ENCODE peak calls at places on chromosomes 12 and 14, in ten cellular contexts. F is upper lobe of right lung; B is epithelial cell of esophagus; V is GM20000; R is T-helper 2 cell; O is hippocampal formation; P is NCI-H2171; Z is NCI-H748 treated with DMSO at 0.1 percent for 48 hours; C is stimulated activated CD4-positive, alpha-beta T cell treated with anti-CD3 and anti-CD28 coated beads, Interleukin-15, amount 100 ng/mL, for 24 hours; M is AG08396. L is an unnamed sample.
A peak's percentile ranks its signal among the peaks of the same experiment; 100 is the strongest.

GRCh38 chr12:98895086-98895651 is 250.1 kb downstream of the APAF1 start:
- DNase-seq in C (peak; percentile 5), F (no peak), R (no peak), Z (no peak), B (no peak), V (no peak), P (peak; percentile 50), O (peak; percentile 62), M (no peak), L (no peak)

GRCh38 chr14:68458840-68459469 is 333.9 kb downstream of the ZFP36L1 start:
- DNase-seq in F (peak; percentile 66), B (peak; percentile 87), R (no peak), P (peak; percentile 50), C (no peak), M (peak; percentile 36), V (no peak), O (no peak), Z (no peak), L (peak; percentile 45)

GRCh38 chr14:103372552-103373304 is 12.5 kb upstream of the MARK3 start:
- DNase-seq in O (no peak), P (no peak), C (peak; percentile 34), V (no peak), F (no peak), B (peak; percentile 99), R (no peak), M (peak; percentile 92), Z (no peak), L (no peak)

GRCh38 chr12:123916729-123917128 is 55.9 kb downstream of the CCDC92 start:
- DNase-seq in P (no peak), R (no peak), B (peak; percentile 83), C (peak; percentile 77), F (no peak), O (no peak), V (no peak), M (no peak), Z (no peak), L (no peak)

GRCh38 chr14:105093426-105094192 is 28.4 kb upstream of the GPR132 start:
- DNase-seq in O (no peak), R (no peak), B (peak; percentile 79), C (peak; percentile 92), P (no peak), F (peak; percentile 94), M (peak; percentile 88), V (peak; percentile 94), Z (peak; percentile 47), L (no peak)

GRCh38 chr12:26179829-26180228 is 15.5 kb upstream of the SSPN start:
- DNase-seq in Z (peak; percentile 10), V (no peak), B (no peak), C (no peak), P (no peak), R (no peak), M (no peak), F (no peak), O (no peak), L (no peak)

GRCh38 chr12:2667716-2668440 is 126.9 kb upstream of the FKBP4 start:
- DNase-seq in C (no peak), R (no peak), V (no peak), B (no peak), O (no peak), F (peak; percentile 8), Z (no peak), M (no peak), P (no peak), L (no peak)

GRCh38 chr12:94401326-94401725 is 58.3 kb downstream of the CEP83 start:
- DNase-seq in B (no peak), P (no peak), C (no peak), Z (no peak), M (no peak), V (no peak), F (no peak), O (no peak), R (no peak), L (no peak)

GRCh38 chr14:65940056-65940735 is 527.7 kb downstream of the FUT8 start:
- DNase-seq in O (no peak), C (peak; percentile 50), V (peak; percentile 29), P (peak; percentile 11), Z (peak; percentile 56), R (no peak), M (no peak), F (no peak), B (peak; percentile 28), L (no peak)

GRCh38 chr14:71403673-71404072 is 496.4 kb downstream of the PCNX1 start:
- DNase-seq in Z (no peak), B (peak; percentile 70), C (peak; percentile 22), P (no peak), R (no peak), M (no peak), F (no peak), O (no peak), V (peak; percentile 27), L (no peak)

GRCh38 chr14:82451675-82452074 is 918.0 kb upstream of the SEL1L start:
- DNase-seq in C (no peak), Z (no peak), P (no peak), F (no peak), R (no peak), V (no peak), O (no peak), B (no peak), M (no peak), L (no peak)

GRCh38 chr12:1277905-1278304 is 286.9 kb downstream of the ERC1 start:
- DNase-seq in F (no peak), R (no peak), B (no peak), C (no peak), Z (no peak), M (no peak), O (no peak), V (no peak), P (peak; percentile 33), L (no peak)

GRCh38 chr14:34951286-34951685 is 31.5 kb upstream of the SRP54 start:
- DNase-seq in C (no peak), O (no peak), V (no peak), R (no peak), M (no peak), Z (no peak), B (no peak), P (no peak), F (no peak), L (no peak)

GRCh38 chr12:73226585-73226984 is 954.4 kb downstream of the TRHDE start:
- DNase-seq in R (no peak), M (no peak), P (no peak), O (no peak), C (no peak), B (no peak), Z (no peak), F (no peak), V (no peak), L (no peak)

GRCh38 chr12:104573-105081 is 38.1 kb downstream of the IQSEC3 start:
- DNase-seq in O (no peak), C (peak; percentile 25), M (no peak), R (no peak), P (peak; percentile 99), F (no peak), V (no peak), B (no peak), Z (peak; percentile 59), L (no peak)

GRCh38 chr12:104130760-104131159 is 7.2 kb downstream of the NFYB start:
- DNase-seq in O (no peak), C (no peak), P (no peak), R (no peak), B (no peak), M (no peak), Z (no peak), V (no peak), F (no peak), L (no peak)

GRCh38 chr14:59882957-59883356 is 12.4 kb upstream of the RTN1 start:
- DNase-seq in P (no peak), V (no peak), R (no peak), Z (no peak), B (no peak), M (peak; percentile 16), F (no peak), O (no peak), C (no peak), L (no peak)

GRCh38 chr12:1579626-1580025 is 14.8 kb downstream of the FBXL14 start:
- DNase-seq in V (no peak), Z (no peak), P (no peak), B (no peak), C (no peak), F (no peak), M (no peak), O (no peak), R (no peak), L (no peak)

GRCh38 chr12:129771238-129771637 is 132.6 kb downstream of the TMEM132D start:
- DNase-seq in V (no peak), P (no peak), B (no peak), R (no peak), C (no peak), O (no peak), Z (peak; percentile 80), M (no peak), F (no peak), L (no peak)

GRCh38 chr14:30005114-30005698 is 77.6 kb upstream of the PRKD1 start:
- DNase-seq in R (no peak), B (peak; percentile 69), O (no peak), F (no peak), P (peak; percentile 43), M (peak; percentile 46), C (no peak), V (no peak), Z (peak; percentile 73), L (peak; percentile 45)

GRCh38 chr14:24816011-24816928 is 182.3 kb upstream of the GZMB start:
- DNase-seq in M (no peak), F (no peak), Z (no peak), O (no peak), V (no peak), P (no peak), C (no peak), R (no peak), B (peak; percentile 29), L (no peak)

GRCh38 chr14:55277972-55278740 is 6.9 kb downstream of the FBXO34 start:
- DNase-seq in B (no peak), F (no peak), C (peak; percentile 27), M (no peak), O (no peak), R (no peak), Z (no peak), V (peak; percentile 61), P (no peak), L (no peak)

GRCh38 chr14:93963692-93964091 is 12.7 kb downstream of the ASB2 start:
- DNase-seq in R (no peak), B (no peak), V (no peak), Z (no peak), C (no peak), P (no peak), F (no peak), M (no peak), O (no peak), L (no peak)

GRCh38 chr12:110159671-110160245 is 35.6 kb downstream of the IFT81 start:
- DNase-seq in C (no peak), R (no peak), O (no peak), F (no peak), B (no peak), P (no peak), M (no peak), V (no peak), Z (no peak), L (no peak)

L was measured in globus pallidus.